ENCODE peak calls at places on chromosomes 11 and 22, in nine cellular contexts. M is HAP-1, V is PC-3, Y is aorta, J is IMR-90, N is SJSA1, W is K562, G is NT2/D1, T is neural progenitor cell. O is an unnamed sample. For H3K4me1, the result is how much of the 10 kb centered on the place peaks cover.

GRCh38 chr11:67368621-67369020 is 4.8 kb downstream of the CLCF1 start:
- DNase-seq in M (no peak), V (no peak), Y (no peak), J (no peak), N (no peak), W (no peak), G (no peak), T (no peak), O (no peak)

GRCh38 chr11:96794152-96794551 is 404.3 kb downstream of the JRKL start:
- DNase-seq in M (no peak), V (peak), Y (no peak), J (no peak), N (no peak), W (no peak), G (no peak), T (peak), O (no peak)

GRCh38 chr22:24230911-24231656 is 13.8 kb downstream of the GGT5 start:
- DNase-seq in M (peak), V (no peak), Y (peak), J (no peak), N (no peak), W (peak), G (peak), T (peak), O (peak)

GRCh38 chr11:134407321-134407828 is 4.7 kb downstream of the B3GAT1 start:
- DNase-seq in M (no peak), V (no peak), Y (no peak), J (no peak), N (no peak), W (no peak), G (no peak), T (no peak), O (no peak)

GRCh38 chr11:62556102-62556871 is 9.7 kb upstream of the AHNAK start:
- DNase-seq in M (peak), V (peak), Y (peak), J (peak), N (peak), W (peak), G (no peak), T (peak), O (peak)

GRCh38 chr22:37024339-37025157 is 5.0 kb downstream of the MPST start:
- DNase-seq in M (no peak), V (no peak), Y (no peak), J (no peak), N (no peak), W (no peak), G (no peak), T (no peak), O (no peak)

GRCh38 chr11:80638296-80638695 is 1197.5 kb upstream of the TENM4 start:
- DNase-seq in M (peak), V (peak), Y (no peak), J (no peak), N (no peak), W (no peak), G (no peak), T (no peak), O (no peak)

GRCh38 chr11:117908959-117909610 is 20.1 kb downstream of the TMPRSS13 start:
- DNase-seq in M (no peak), V (no peak), Y (no peak), J (no peak), N (no peak), W (no peak), G (no peak), T (no peak), O (no peak)

GRCh38 chr22:42654696-42655095 is 5.5 kb upstream of the CYB5R3 start:
- DNase-seq in M (no peak), V (no peak), Y (no peak), J (no peak), N (no peak), W (no peak), G (no peak), T (no peak), O (no peak)

GRCh38 chr22:39253427-39254070 is 8.8 kb upstream of the PDGFB start:
- DNase-seq in M (no peak), V (peak), Y (peak), J (peak), N (peak), W (peak), G (no peak), T (no peak), O (no peak)

GRCh38 chr11:132126973-132127900 is 756.8 kb downstream of the NTM start:
- DNase-seq in M (no peak), V (peak), Y (no peak), J (peak), N (peak), W (no peak), G (peak), T (peak), O (no peak)

GRCh38 chr11:110174645-110175310 is 81.6 kb downstream of the ZC3H12C start:
- DNase-seq in M (no peak), V (no peak), Y (no peak), J (peak), N (no peak), W (no peak), G (no peak), T (no peak), O (no peak)

GRCh38 chr11:103367650-103368049 is 258.4 kb downstream of the DYNC2H1 start:
- DNase-seq in M (no peak), V (no peak), Y (no peak), J (no peak), N (no peak), W (no peak), G (no peak), T (no peak), O (no peak)

GRCh38 chr22:39278040-39278439 is 33.3 kb upstream of the PDGFB start:
- DNase-seq in M (no peak), V (peak), Y (no peak), J (peak), N (peak), W (no peak), G (no peak), T (no peak), O (no peak)

GRCh38 chr11:77710358-77710757 is 72.8 kb upstream of the CLNS1A start:
- DNase-seq in M (no peak), V (peak), Y (no peak), J (peak), N (no peak), W (no peak), G (no peak), T (no peak), O (no peak)

DNA sequence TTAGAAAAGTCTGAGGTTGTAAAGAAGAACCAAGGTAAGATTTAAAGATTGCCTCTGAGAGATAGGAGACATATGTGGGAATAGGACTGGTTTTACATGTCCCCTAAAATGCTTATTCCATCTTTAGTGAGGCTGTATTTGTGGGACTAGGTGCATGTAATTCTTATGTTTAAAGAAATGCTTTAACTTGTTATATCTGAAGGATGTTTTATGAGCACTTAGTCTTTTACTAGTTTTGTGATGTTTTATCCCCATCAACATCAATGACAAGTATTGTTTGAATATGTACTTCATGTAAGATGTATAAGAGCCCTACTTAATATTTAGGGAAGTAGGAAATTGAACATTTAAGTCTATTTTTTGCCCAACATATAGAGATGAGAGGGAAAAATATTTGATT is 24.7 kb downstream of the GRAMD1B start:
- DNase-seq in M (no peak), V (no peak), Y (no peak), J (no peak), N (no peak), W (no peak), G (no peak), T (no peak), O (no peak)
- H3K4me1 ChIP-seq in M (under half), V (half or more), Y (under half), J (under half), N (under half), W (under half), G (under half), T (under half), O (under half)

GRCh38 chr11:1760351-1761109 is 3.2 kb downstream of the CTSD start:
- DNase-seq in M (no peak), V (peak), Y (peak), J (peak), N (peak), W (no peak), G (no peak), T (no peak), O (no peak)

GRCh38 chr11:1763336-1763795 is 361 bp downstream of the CTSD start:
- DNase-seq in M (no peak), V (no peak), Y (no peak), J (no peak), N (no peak), W (peak), G (no peak), T (no peak), O (no peak)

GRCh38 chr11:1762537-1763302 is 1.0 kb downstream of the CTSD start:
- DNase-seq in M (peak), V (peak), Y (peak), J (no peak), N (no peak), W (peak), G (no peak), T (no peak), O (no peak)

GRCh38 chr11:1761110-1761856 is 2.4 kb downstream of the CTSD start:
- DNase-seq in M (no peak), V (no peak), Y (no peak), J (no peak), N (no peak), W (no peak), G (no peak), T (no peak), O (no peak)

GRCh38 chr11:1761857-1762536 is 1.7 kb downstream of the CTSD start:
- DNase-seq in M (no peak), V (no peak), Y (peak), J (no peak), N (no peak), W (no peak), G (no peak), T (no peak), O (no peak)
- H3K4me1 ChIP-seq in M (under half), V (under half), Y (under half), J (under half), N (under half), W (under half), G (under half), T (under half), O (half or more)

GRCh38 chr22:40586781-40587180 is 49.7 kb downstream of the MRTFA start:
- DNase-seq in M (no peak), V (no peak), Y (no peak), J (no peak), N (no peak), W (no peak), G (no peak), T (no peak), O (no peak)

GRCh38 chr22:40588726-40589125 is 47.8 kb downstream of the MRTFA start:
- DNase-seq in M (peak), V (peak), Y (no peak), J (peak), N (no peak), W (no peak), G (no peak), T (no peak), O (no peak)

GRCh38 chr22:40582063-40582462 is 54.5 kb downstream of the MRTFA start:
- DNase-seq in M (no peak), V (no peak), Y (no peak), J (no peak), N (no peak), W (no peak), G (no peak), T (no peak), O (no peak)

GRCh38 chr22:40583058-40583741 is 53.3 kb downstream of the MRTFA start:
- DNase-seq in M (no peak), V (no peak), Y (no peak), J (no peak), N (no peak), W (no peak), G (no peak), T (no peak), O (no peak)

DNA sequence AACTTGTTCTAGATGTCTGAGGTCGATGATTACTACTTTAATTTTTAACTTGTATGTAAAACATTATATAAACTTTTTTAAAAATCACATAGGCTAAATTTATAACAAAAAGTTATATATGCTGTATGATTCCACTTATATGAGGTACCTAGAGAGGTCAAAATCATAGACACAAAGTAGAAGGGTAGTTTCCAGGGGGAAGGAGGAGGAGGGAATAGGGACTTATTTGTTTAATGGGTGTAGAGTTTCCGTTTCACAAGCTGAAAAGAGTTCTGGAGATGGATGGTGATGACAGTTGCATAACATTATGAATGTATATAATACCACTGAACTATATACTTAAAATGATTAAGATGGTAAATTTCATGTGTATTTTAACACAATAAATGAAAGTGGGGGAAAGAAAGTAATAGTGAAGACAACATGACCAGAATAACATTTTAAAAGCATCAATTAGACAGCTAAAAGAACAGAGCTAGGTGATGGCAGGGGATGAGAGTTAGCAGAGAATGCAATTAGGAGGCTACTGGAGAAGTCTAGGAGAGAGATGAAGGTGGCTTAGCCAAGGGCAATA is 51.2 kb downstream of the MRTFA start:
- DNase-seq in M (no peak), V (no peak), Y (no peak), J (no peak), N (no peak), W (no peak), G (no peak), T (no peak), O (no peak)
- H3K4me1 ChIP-seq in M (under half), V (under half), Y (under half), J (under half), N (under half), W (under half), G (under half), T (under half), O (under half)

GRCh38 chr11:22349446-22349845 is 11.3 kb downstream of the SLC17A6 start:
- DNase-seq in M (no peak), V (no peak), Y (no peak), J (no peak), N (no peak), W (no peak), G (no peak), T (no peak), O (no peak)
- H3K4me1 ChIP-seq in M (under half), V (under half), Y (under half), J (under half), N (under half), W (under half), G (under half), T (under half), O (under half)

GRCh38 chr11:119694334-119694733 is 34.7 kb downstream of the NECTIN1 start:
- DNase-seq in M (no peak), V (no peak), Y (no peak), J (no peak), N (no peak), W (no peak), G (no peak), T (no peak), O (no peak)

GRCh38 chr11:119691020-119691666 is 37.9 kb downstream of the NECTIN1 start:
- DNase-seq in M (no peak), V (no peak), Y (no peak), J (no peak), N (no peak), W (peak), G (no peak), T (peak), O (peak)

GRCh38 chr11:119693253-119693815 is 35.7 kb downstream of the NECTIN1 start:
- DNase-seq in M (no peak), V (no peak), Y (no peak), J (no peak), N (no peak), W (no peak), G (no peak), T (no peak), O (no peak)

GRCh38 chr11:119692547-119692834 is 36.5 kb downstream of the NECTIN1 start:
- DNase-seq in M (no peak), V (no peak), Y (no peak), J (no peak), N (no peak), W (no peak), G (no peak), T (no peak), O (no peak)

GRCh38 chr11:119691701-119692546 is 37.1 kb downstream of the NECTIN1 start:
- DNase-seq in M (no peak), V (no peak), Y (no peak), J (no peak), N (no peak), W (no peak), G (no peak), T (no peak), O (no peak)
- H3K4me1 ChIP-seq in M (under half), V (under half), Y (under half), J (under half), N (under half), W (under half), G (under half), T (half or more), O (under half)

DNA sequence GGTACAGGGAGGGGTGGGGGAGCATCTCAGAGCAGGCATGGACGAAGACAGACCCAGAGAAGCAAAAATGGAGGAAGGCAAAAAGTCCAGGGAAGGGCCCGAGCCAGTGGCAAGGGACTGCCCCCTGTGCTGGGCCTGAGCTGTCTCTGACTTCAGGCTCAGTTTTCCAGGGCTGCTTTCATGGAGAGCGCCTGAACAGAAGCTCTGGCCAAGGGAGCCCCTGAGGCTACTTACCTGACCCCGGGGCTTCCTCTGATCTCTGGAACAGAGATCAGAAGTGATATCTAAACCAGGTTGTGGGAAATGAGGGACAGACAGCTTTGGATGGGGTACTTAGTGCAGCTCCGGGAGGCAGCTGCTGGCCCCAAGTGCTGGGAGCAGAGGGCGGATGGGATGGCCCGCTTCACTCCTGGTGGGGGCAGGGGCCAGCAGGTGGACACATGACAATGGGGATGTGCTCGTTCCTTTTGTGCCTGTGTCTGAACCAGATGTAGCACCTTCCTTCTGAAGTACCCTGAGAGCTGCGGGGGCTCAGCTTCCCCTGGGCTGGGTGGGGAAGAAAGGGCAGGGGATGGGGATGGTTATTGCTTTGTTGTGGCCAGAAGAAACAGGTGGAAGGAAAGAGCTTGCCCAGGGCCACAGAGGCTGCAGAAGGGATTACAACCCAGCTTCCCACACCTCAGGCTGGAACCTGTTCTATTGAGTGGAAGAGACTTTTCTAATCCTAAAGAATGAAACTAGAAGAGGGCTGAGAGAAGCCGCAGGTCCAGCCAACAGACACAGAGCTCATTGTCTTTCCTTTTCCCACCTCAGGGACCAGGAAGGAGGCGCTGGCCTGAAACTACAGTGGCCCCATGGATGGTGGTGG is 5.7 kb downstream of the LRRC10B start:
- DNase-seq in M (no peak), V (no peak), Y (no peak), J (no peak), N (no peak), W (no peak), G (no peak), T (peak), O (no peak)
- H3K4me1 ChIP-seq in M (under half), V (under half), Y (under half), J (under half), N (under half), W (under half), G (half or more), T (under half), O (under half)

GRCh38 chr22:22201925-22202343 is 42.7 kb upstream of the VPREB1 start:
- DNase-seq in M (no peak), V (no peak), Y (no peak), J (no peak), N (no peak), W (no peak), G (no peak), T (no peak), O (no peak)
- H3K4me1 ChIP-seq in M (under half), V (under half), Y (under half), J (under half), N (under half), W (under half), G (under half), T (under half), O (under half)